ENCODE peak calls at places on chromosomes 1 and 21, in five cellular contexts. T is kidney glomerular epithelial cell, C is HT1080, D is ACHN, X is neural crest cell. A is an unnamed sample.

GRCh38 chr21:45822429-45823099 is 159.0 kb upstream of the COL6A1 start:
- DNase-seq in X (no peak), T (no peak), C (no peak), D (no peak), A (no peak)

GRCh38 chr1:27668808-27669723 is 2.9 kb downstream of the IFI6 start:
- DNase-seq in C (no peak), X (peak; percentile 87), T (peak; percentile 52), D (peak; percentile 45), A (peak; percentile 56)

GRCh38 chr1:209692745-209693504 is 11.7 kb upstream of the HSD11B1 start:
- DNase-seq in T (peak; percentile 56), C (peak; percentile 88), D (peak; percentile 80), X (peak; percentile 79), A (peak; percentile 66)

GRCh38 chr21:31273278-31273677 is 70.8 kb downstream of the TIAM1 start:
- DNase-seq in X (no peak), D (no peak), T (no peak), C (no peak), A (no peak)

GRCh38 chr1:219310181-219310728 is 136.6 kb downstream of the LYPLAL1 start:
- DNase-seq in C (no peak), X (no peak), D (no peak), T (no peak), A (no peak)

GRCh38 chr1:193104906-193105820 is at the start of gene GLRX2:
- DNase-seq in D (peak; percentile 90), C (peak; percentile 77), T (peak; percentile 80), X (peak; percentile 71), A (peak; percentile 83)

GRCh38 chr21:38434913-38435533 is 63.3 kb downstream of the ERG start:
- DNase-seq in T (peak; percentile 21), C (peak; percentile 73), D (no peak), X (no peak), A (peak; percentile 35)

GRCh38 chr1:76262591-76262990 is 188.0 kb downstream of the ST6GALNAC3 start:
- DNase-seq in D (no peak), C (no peak), T (no peak), X (no peak), A (no peak)

GRCh38 chr1:173862769-173863223 is 5.0 kb downstream of the GAS5 start:
- DNase-seq in D (no peak), C (peak; percentile 72), X (no peak), T (no peak), A (no peak)

GRCh38 chr1:53837924-53838653 is at the start of gene NDC1:
- DNase-seq in C (peak; percentile 96), D (peak; percentile 95), X (peak; percentile 84), T (peak; percentile 98), A (peak; percentile 96)